ENCODE peak calls at places on chromosomes 5 and 9, in four cellular contexts. X is cardiac fibroblast, S is 8988T, N is HTR-8/SVneo. F is an unnamed sample.
A peak's percentile ranks its signal among the peaks of the same experiment; 100 is the strongest.

GRCh38 chr5:156971415-156971814 is 8.4 kb upstream of the TIMD4 start:
- DNase-seq in N (no peak), X (no peak), S (no peak), F (no peak)

GRCh38 chr5:73327908-73328455 is 120.6 kb downstream of the FOXD1 start:
- DNase-seq in S (no peak), N (no peak), X (peak; percentile 38), F (no peak)

GRCh38 chr5:132254321-132254977 is 3.0 kb upstream of the PDLIM4 start:
- DNase-seq in N (no peak), S (no peak), X (no peak), F (no peak)

GRCh38 chr9:110995511-110996340 is 42.5 kb downstream of the LPAR1 start:
- DNase-seq in N (no peak), S (no peak), X (peak; percentile 46), F (no peak)

GRCh38 chr9:137192448-137192780 is 3.9 kb downstream of the SSNA1 start:
- DNase-seq in X (no peak), S (no peak), N (no peak), F (no peak)

GRCh38 chr9:113580041-113580953 is 116.8 kb downstream of the RGS3 start:
- DNase-seq in S (no peak), N (no peak), X (peak; percentile 59), F (no peak)

GRCh38 chr9:95171001-95171400 is 146.5 kb downstream of the FANCC start:
- DNase-seq in X (peak; percentile 72), N (no peak), S (no peak), F (no peak)

GRCh38 chr5:134345996-134346395 is 21.0 kb downstream of the CDKL3 start:
- DNase-seq in X (no peak), N (no peak), S (no peak), F (no peak)

GRCh38 chr5:80238078-80238477 is 17.8 kb downstream of the SERINC5 start:
- DNase-seq in X (no peak), N (no peak), S (no peak), F (no peak)

GRCh38 chr9:93263334-93264229 is 79.6 kb downstream of the WNK2 start:
- DNase-seq in N (no peak), X (no peak), S (peak; percentile 18), F (no peak)

GRCh38 chr9:82152181-82152580 is 163.6 kb downstream of the SPATA31D1 start:
- DNase-seq in N (no peak), X (peak; percentile 53), S (no peak), F (no peak)

GRCh38 chr9:116175616-116176015 is 22.0 kb downstream of the PAPPA start:
- DNase-seq in S (no peak), N (no peak), X (peak; percentile 75), F (no peak)

GRCh38 chr5:7916171-7916804 is 47.3 kb downstream of the MTRR start:
- DNase-seq in S (no peak), X (no peak), N (no peak), F (no peak)

GRCh38 chr9:17453751-17454150 is 125.1 kb upstream of the SH3GL2 start:
- DNase-seq in N (no peak), X (no peak), S (no peak), F (no peak)

GRCh38 chr9:130940023-130940549 is 1.0 kb upstream of the FIBCD1 start:
- DNase-seq in X (no peak), S (no peak), N (no peak), F (peak; percentile 61)

GRCh38 chr9:70034292-70034711 is 9.3 kb upstream of the MAMDC2 start:
- DNase-seq in X (peak; percentile 70), N (no peak), S (no peak), F (no peak)

GRCh38 chr5:152560508-152561137 is 155.5 kb upstream of the NMUR2 start:
- DNase-seq in X (peak; percentile 72), S (no peak), N (peak; percentile 27), F (peak; percentile 18)

GRCh38 chr5:1012900-1013237 is 4.3 kb downstream of the NKD2 start:
- DNase-seq in X (no peak), S (no peak), N (no peak), F (no peak)

F was measured in cerebellum.